ENCODE peak calls at places on chromosomes 3 and 15, in eight cellular contexts. B is stomach, Y is BE2C, D is GM12865, Q is uterus, M is endodermal cell, I is heart right ventricle, O is endothelial cell. X is an unnamed sample.

GRCh38 chr15:93029613-93030429 is 59.2 kb downstream of the RGMA start:
- DNase-seq in O (no peak), B (no peak), D (no peak), M (peak), Y (no peak), Q (no peak), I (no peak), X (no peak)

GRCh38 chr3:184636774-184637316 is 75.0 kb downstream of the MAGEF1 start:
- DNase-seq in D (no peak), I (no peak), M (no peak), B (peak), Q (no peak), O (no peak), Y (no peak), X (no peak)

GRCh38 chr15:65796610-65797012 is 4.5 kb upstream of the DENND4A start:
- DNase-seq in B (no peak), Y (no peak), M (no peak), O (no peak), D (no peak), I (no peak), Q (no peak), X (no peak)

GRCh38 chr3:58072046-58072445 is 63.8 kb downstream of the FLNB start:
- DNase-seq in I (no peak), M (no peak), O (no peak), D (no peak), Q (no peak), B (no peak), Y (no peak), X (no peak)

GRCh38 chr3:9248232-9249191 is 934 bp downstream of the SRGAP3 start:
- DNase-seq in Y (peak), D (no peak), O (no peak), M (peak), I (no peak), B (peak), Q (no peak), X (no peak)

GRCh38 chr3:113747719-113748046 is 848 bp downstream of the ATP6V1A start:
- DNase-seq in Y (no peak), D (peak), B (no peak), I (no peak), Q (no peak), M (no peak), O (no peak), X (no peak)

GRCh38 chr3:44392489-44392888 is 53.9 kb downstream of the TCAIM start:
- DNase-seq in M (no peak), Y (no peak), B (no peak), D (no peak), Q (no peak), I (no peak), O (no peak), X (no peak)

GRCh38 chr3:118948146-118948545 is 86.5 kb downstream of the IGSF11 start:
- DNase-seq in I (no peak), Y (no peak), Q (no peak), D (no peak), M (no peak), O (no peak), B (no peak), X (no peak)

GRCh38 chr15:92801412-92801773 is 98.7 kb upstream of the CHD2 start:
- DNase-seq in M (no peak), B (no peak), I (no peak), Q (no peak), Y (no peak), O (no peak), D (no peak), X (no peak)

GRCh38 chr3:156694536-156694935 is 20.1 kb downstream of the TIPARP start:
- DNase-seq in Y (no peak), M (no peak), Q (no peak), B (no peak), O (no peak), D (no peak), I (no peak), X (no peak)

GRCh38 chr15:92130244-92130643 is 263.4 kb upstream of the ST8SIA2 start:
- DNase-seq in D (no peak), M (no peak), B (no peak), Y (no peak), Q (no peak), I (no peak), O (no peak), X (no peak)

GRCh38 chr3:26422415-26422814 is 200.2 kb upstream of the LRRC3B start:
- DNase-seq in Q (no peak), M (no peak), Y (no peak), B (no peak), O (no peak), I (no peak), D (no peak), X (no peak)

GRCh38 chr3:133376805-133377204 is 23.1 kb upstream of the BFSP2 start:
- DNase-seq in B (no peak), O (no peak), M (no peak), Q (no peak), Y (peak), D (peak), I (no peak), X (no peak)

GRCh38 chr3:192207661-192208060 is 519.7 kb downstream of the FGF12 start:
- DNase-seq in B (no peak), Y (no peak), M (no peak), Q (no peak), I (peak), D (no peak), O (no peak), X (no peak)

GRCh38 chr15:77846360-77846759 is 213.6 kb upstream of the LINGO1 start:
- DNase-seq in B (no peak), Y (no peak), M (no peak), O (no peak), Q (no peak), I (no peak), D (no peak), X (no peak)

GRCh38 chr15:62928242-62928995 is 114.1 kb upstream of the TPM1 start:
- DNase-seq in Q (no peak), M (no peak), D (no peak), Y (peak), B (no peak), I (peak), O (no peak), X (no peak)

GRCh38 chr3:187166750-187167149 is 27.5 kb upstream of the RPL39L start:
- DNase-seq in B (no peak), Q (no peak), Y (no peak), O (no peak), D (no peak), M (no peak), I (no peak), X (no peak)

GRCh38 chr15:31975446-31976229 is 54.7 kb upstream of the CHRNA7 start:
- DNase-seq in Q (no peak), I (no peak), Y (peak), M (peak), D (no peak), O (no peak), B (no peak), X (no peak)

GRCh38 chr3:134074790-134075567 is 45.3 kb upstream of the SLCO2A1 start:
- DNase-seq in I (peak), B (no peak), Q (no peak), D (no peak), M (peak), O (no peak), Y (no peak), X (no peak)

GRCh38 chr3:117105650-117106049 is 396.1 kb downstream of the TUSC7 start:
- DNase-seq in D (no peak), Y (no peak), B (no peak), M (no peak), I (no peak), O (no peak), Q (no peak), X (no peak)

GRCh38 chr15:71153823-71154524 is 38.7 kb downstream of the THSD4 start:
- DNase-seq in B (no peak), M (peak), O (no peak), D (no peak), I (no peak), Y (no peak), Q (no peak), X (no peak)

GRCh38 chr3:100005670-100006393 is 108.5 kb downstream of the FILIP1L start:
- DNase-seq in I (no peak), O (no peak), B (no peak), M (no peak), D (no peak), Y (no peak), Q (no peak), X (no peak)

GRCh38 chr3:111967651-111968274 is 11.1 kb upstream of the ABHD10 start:
- DNase-seq in I (peak), B (peak), Q (peak), O (peak), D (peak), M (peak), Y (peak), X (no peak)

GRCh38 chr3:58333206-58334012 is 717 bp downstream of the PXK start:
- DNase-seq in B (peak), D (peak), Y (peak), I (peak), M (peak), Q (peak), O (peak), X (no peak)

GRCh38 chr3:194749631-194750271 is 64.1 kb downstream of the FAM43A start:
- DNase-seq in B (no peak), Q (no peak), I (no peak), O (no peak), Y (no peak), D (no peak), M (no peak), X (no peak)

GRCh38 chr3:139202226-139202958 is 141.4 kb upstream of the MRPS22 start:
- DNase-seq in Q (no peak), D (peak), B (no peak), O (peak), M (peak), Y (peak), I (peak), X (no peak)

GRCh38 chr15:25181290-25182097 is 226.7 kb downstream of the SNRPN start:
- DNase-seq in I (no peak), Y (peak), D (no peak), Q (peak), O (no peak), M (peak), B (peak), X (peak)

GRCh38 chr3:47865192-47865591 is 62.3 kb downstream of the DHX30 start:
- DNase-seq in Q (no peak), O (no peak), M (peak), Y (no peak), I (no peak), B (peak), D (no peak), X (no peak)
- TF ChIP-seq CTCF in Q (no peak), O (no peak), M (peak), Y (no peak), I (no peak), B (no peak), D (no peak), X (no peak)

GRCh38 chr3:126523745-126524428 is at the start of gene CHST13:
- DNase-seq in I (no peak), Y (peak), Q (no peak), B (peak), O (peak), D (no peak), M (peak), X (no peak)
- TF ChIP-seq CTCF in I (no peak), Y (no peak), Q (no peak), B (no peak), O (no peak), D (no peak), M (peak), X (no peak)

DNA sequence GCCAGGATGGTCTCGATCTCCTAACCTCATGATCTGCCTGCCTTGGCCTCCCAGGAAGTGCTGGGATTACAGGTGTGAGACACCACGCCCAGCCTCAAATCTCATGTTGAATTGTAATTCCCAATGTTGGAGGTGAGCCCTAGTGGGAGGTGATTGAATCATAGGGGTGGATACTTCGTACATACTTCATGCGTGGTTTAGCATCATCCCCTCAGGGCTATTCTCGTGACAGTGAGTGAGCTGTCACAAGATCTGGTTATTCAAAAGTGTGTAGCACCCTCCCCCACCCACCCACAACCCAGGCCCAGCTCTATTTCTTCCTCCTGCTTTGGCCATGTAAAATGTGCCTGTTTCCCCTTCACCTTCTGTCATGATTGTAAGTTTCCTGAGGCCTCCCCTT is 236.9 kb upstream of the IL12A start:
- DNase-seq in Y (no peak), B (no peak), D (no peak), O (no peak), M (no peak), I (no peak), Q (no peak), X (no peak)
- TF ChIP-seq CTCF in Y (no peak), B (no peak), D (no peak), O (no peak), M (no peak), I (no peak), Q (no peak), X (no peak)

DNA sequence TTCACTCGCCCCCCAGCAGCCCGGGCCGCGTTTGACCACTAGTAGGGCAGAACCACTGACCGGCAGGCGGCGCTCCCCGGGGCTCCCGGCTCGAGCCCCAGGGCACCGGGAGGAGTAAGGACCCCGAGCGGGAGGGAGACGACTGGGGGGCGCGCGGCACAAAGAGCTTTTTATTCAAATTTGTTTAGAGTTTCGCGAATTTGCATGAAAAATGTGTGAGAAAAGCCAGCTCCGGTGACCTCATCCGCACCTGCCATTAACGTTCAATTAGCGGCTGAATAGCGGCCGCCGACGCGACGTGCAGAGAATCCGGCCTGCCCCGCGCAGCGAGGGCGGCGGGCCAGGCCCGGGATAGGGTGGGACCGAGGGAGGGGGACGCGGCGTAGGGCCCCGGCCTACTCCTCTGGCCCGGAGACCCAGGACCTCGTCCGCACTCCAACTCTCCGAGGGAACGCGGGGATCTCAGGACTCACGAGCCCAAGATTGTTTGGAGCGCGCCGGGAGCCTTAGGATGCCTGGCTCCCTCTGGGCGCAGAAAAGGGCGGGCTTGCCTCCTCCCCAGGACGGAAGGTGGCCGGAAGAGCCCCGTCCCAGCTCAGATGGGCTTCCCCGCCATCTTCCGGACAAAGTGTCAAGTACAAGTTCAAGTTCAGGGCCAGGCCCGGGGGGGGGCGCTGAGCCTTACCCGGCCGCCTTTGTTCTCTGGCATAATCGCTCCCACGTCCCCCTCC is 64.9 kb upstream of the POLG start:
- DNase-seq in I (no peak), D (peak), B (no peak), O (peak), Y (peak), Q (no peak), M (peak), X (peak)
- TF ChIP-seq CTCF in I (no peak), D (peak), B (no peak), O (peak), Y (peak), Q (no peak), M (peak), X (peak)

GRCh38 chr3:163935411-163935810 is 1142.9 kb downstream of the SI start:
- DNase-seq in Q (no peak), D (no peak), Y (no peak), M (no peak), I (no peak), B (no peak), O (no peak), X (no peak)

GRCh38 chr3:163936557-163936956 is 1141.7 kb downstream of the SI start:
- DNase-seq in B (no peak), Y (no peak), I (no peak), Q (no peak), D (no peak), O (no peak), M (no peak), X (no peak)

GRCh38 chr3:163943664-163944063 is 1134.6 kb downstream of the SI start:
- DNase-seq in O (no peak), M (no peak), Q (no peak), D (no peak), Y (no peak), B (no peak), I (no peak), X (no peak)

GRCh38 chr3:163939926-163940325 is 1138.4 kb downstream of the SI start:
- DNase-seq in D (no peak), O (no peak), Q (no peak), Y (no peak), B (no peak), I (no peak), M (peak), X (no peak)
- TF ChIP-seq CTCF in D (no peak), O (no peak), Q (no peak), Y (no peak), B (no peak), I (no peak), M (peak), X (no peak)

X was measured in D721Med.